ENCODE peak calls at places on chromosomes 12 and 14, in nine cellular contexts. T is NCI-H1105 treated with DMSO at 0.1 percent for 48 hours; U is T-helper 2 cell; L is NCI-H1436; E is foreskin fibroblast; I is retinal pigment epithelial cell; K is stimulated activated CD4-positive, alpha-beta T cell treated with anti-CD3 and anti-CD28 coated beads, Interleukin-2, amount 100 ng/mL, for 48 hours; Q is GM03348; V is NCI-H748 treated with DMSO at 0.1 percent for 48 hours. A is an unnamed sample.

GRCh38 chr14:22794533-22794932 is 20.7 kb downstream of the SLC7A7 start:
- DNase-seq in U (no peak), E (no peak), T (no peak), Q (no peak), L (no peak), K (no peak), V (no peak), I (no peak), A (no peak)

GRCh38 chr12:27185234-27186045 is 58.6 kb upstream of the STK38L start:
- DNase-seq in K (no peak), Q (peak), U (no peak), T (no peak), I (peak), L (no peak), E (peak), V (no peak), A (no peak)

GRCh38 chr12:113135178-113136127 is at the start of gene RASAL1:
- DNase-seq in E (no peak), I (no peak), K (peak), U (peak), T (peak), Q (no peak), V (peak), L (peak), A (no peak)

GRCh38 chr12:58068706-58069105 is 127.3 kb downstream of the ATP23 start:
- DNase-seq in Q (no peak), I (no peak), U (no peak), K (no peak), T (no peak), E (no peak), L (no peak), V (no peak), A (no peak)

GRCh38 chr14:22836301-22837058 is at the start of gene MMP14:
- DNase-seq in Q (peak), I (no peak), E (peak), T (peak), U (no peak), L (no peak), V (no peak), K (no peak), A (peak)

GRCh38 chr14:70186826-70187483 is 1.8 kb downstream of the SLC8A3 start:
- DNase-seq in Q (peak), I (no peak), U (no peak), T (peak), V (no peak), E (peak), K (peak), L (no peak), A (no peak)

GRCh38 chr12:71731439-71732356 is 23.0 kb upstream of the RAB21 start:
- DNase-seq in U (no peak), Q (no peak), K (no peak), T (no peak), L (no peak), V (no peak), I (no peak), E (peak), A (no peak)

GRCh38 chr12:106214576-106214975 is 33.2 kb downstream of the CKAP4 start:
- DNase-seq in E (no peak), K (no peak), U (no peak), L (no peak), V (no peak), I (no peak), Q (no peak), T (no peak), A (no peak)

GRCh38 chr14:73344304-73344703 is 107.0 kb downstream of the PAPLN start:
- DNase-seq in V (no peak), E (no peak), Q (no peak), T (peak), L (no peak), I (no peak), U (no peak), K (no peak), A (no peak)

GRCh38 chr12:89708793-89709156 is at the start of gene ATP2B1:
- DNase-seq in I (peak), U (peak), T (peak), E (peak), V (peak), K (peak), L (peak), Q (peak), A (peak)